ENCODE peak calls at places on chromosome 11, in six cellular contexts. One of them, this sample, is unnamed.

GRCh38 chr11:7246179-7246578 is 5.5 kb upstream of the SYT9 start:
- DNase-seq in IMR-90: no peak
- DNase-seq in esophagus squamous epithelium: no peak
- DNase-seq in AG09319: no peak
- DNase-seq in GM13977: no peak
- DNase-seq in MCF 10A: no peak
- DNase-seq in this sample: no peak

GRCh38 chr11:13316528-13316961 is 39.0 kb downstream of the BMAL1 start:
- DNase-seq in AG09319: peak
- DNase-seq in esophagus squamous epithelium: no peak
- DNase-seq in MCF 10A: peak
- DNase-seq in GM13977: no peak
- DNase-seq in IMR-90: peak
- DNase-seq in this sample: peak

GRCh38 chr11:132158696-132159095 is 788.3 kb downstream of the NTM start:
- DNase-seq in MCF 10A: no peak
- DNase-seq in IMR-90: peak
- DNase-seq in esophagus squamous epithelium: no peak
- DNase-seq in AG09319: no peak
- DNase-seq in GM13977: no peak
- DNase-seq in this sample: peak

GRCh38 chr11:1442163-1442562 is 44.4 kb downstream of the MOB2 start:
- DNase-seq in AG09319: no peak
- DNase-seq in esophagus squamous epithelium: no peak
- DNase-seq in MCF 10A: peak
- DNase-seq in GM13977: peak
- DNase-seq in IMR-90: no peak
- DNase-seq in this sample: no peak

GRCh38 chr11:116428638-116428975 is 344.2 kb downstream of the BUD13 start:
- DNase-seq in GM13977: no peak
- DNase-seq in MCF 10A: no peak
- DNase-seq in AG09319: no peak
- DNase-seq in esophagus squamous epithelium: no peak
- DNase-seq in IMR-90: no peak
- DNase-seq in this sample: no peak

GRCh38 chr11:88631497-88631896 is 294.0 kb upstream of the CTSC start:
- DNase-seq in MCF 10A: peak
- DNase-seq in AG09319: no peak
- DNase-seq in IMR-90: peak
- DNase-seq in esophagus squamous epithelium: no peak
- DNase-seq in GM13977: no peak
- DNase-seq in this sample: peak

GRCh38 chr11:62708423-62709261 is 1.2 kb downstream of the GNG3 start:
- DNase-seq in GM13977: no peak
- DNase-seq in AG09319: no peak
- DNase-seq in MCF 10A: no peak
- DNase-seq in esophagus squamous epithelium: no peak
- DNase-seq in IMR-90: no peak
- DNase-seq in this sample: no peak

GRCh38 chr11:125062931-125063428 is at the start of gene SLC37A2:
- DNase-seq in MCF 10A: peak
- DNase-seq in AG09319: no peak
- DNase-seq in GM13977: peak
- DNase-seq in IMR-90: peak
- DNase-seq in esophagus squamous epithelium: no peak
- DNase-seq in this sample: peak

GRCh38 chr11:134447696-134448095 is 35.7 kb upstream of the B3GAT1 start:
- DNase-seq in esophagus squamous epithelium: no peak
- DNase-seq in AG09319: no peak
- DNase-seq in IMR-90: no peak
- DNase-seq in MCF 10A: no peak
- DNase-seq in GM13977: no peak
- DNase-seq in this sample: no peak

GRCh38 chr11:64232182-64233018 is 2.0 kb upstream of the VEGFB start:
- DNase-seq in AG09319: no peak
- DNase-seq in MCF 10A: no peak
- DNase-seq in GM13977: no peak
- DNase-seq in esophagus squamous epithelium: no peak
- DNase-seq in IMR-90: no peak
- DNase-seq in this sample: no peak

GRCh38 chr11:45765107-45765668 is 39.8 kb upstream of the SLC35C1 start:
- DNase-seq in AG09319: no peak
- DNase-seq in MCF 10A: no peak
- DNase-seq in IMR-90: no peak
- DNase-seq in esophagus squamous epithelium: no peak
- DNase-seq in GM13977: no peak
- DNase-seq in this sample: no peak
- TF ChIP-seq CTCF in AG09319: no peak
- TF ChIP-seq CTCF in MCF 10A: no peak
- TF ChIP-seq CTCF in IMR-90: no peak
- TF ChIP-seq CTCF in esophagus squamous epithelium: no peak
- TF ChIP-seq CTCF in GM13977: no peak
- TF ChIP-seq CTCF in this sample: no peak

GRCh38 chr11:103112364-103112763 is 3.1 kb downstream of the DYNC2H1 start:
- DNase-seq in AG09319: no peak
- DNase-seq in IMR-90: no peak
- DNase-seq in GM13977: no peak
- DNase-seq in esophagus squamous epithelium: no peak
- DNase-seq in MCF 10A: no peak
- DNase-seq in this sample: no peak

GRCh38 chr11:103108933-103109817 is at the start of gene DYNC2H1:
- DNase-seq in MCF 10A: peak
- DNase-seq in GM13977: peak
- DNase-seq in AG09319: peak
- DNase-seq in IMR-90: peak
- DNase-seq in esophagus squamous epithelium: peak
- DNase-seq in this sample: peak

GRCh38 chr11:103109818-103110388 is 677 bp downstream of the DYNC2H1 start:
- DNase-seq in esophagus squamous epithelium: no peak
- DNase-seq in IMR-90: no peak
- DNase-seq in AG09319: no peak
- DNase-seq in MCF 10A: no peak
- DNase-seq in GM13977: no peak
- DNase-seq in this sample: no peak

GRCh38 chr11:103111400-103111799 is 2.2 kb downstream of the DYNC2H1 start:
- DNase-seq in IMR-90: no peak
- DNase-seq in GM13977: no peak
- DNase-seq in MCF 10A: no peak
- DNase-seq in AG09319: no peak
- DNase-seq in esophagus squamous epithelium: no peak
- DNase-seq in this sample: no peak

DNA sequence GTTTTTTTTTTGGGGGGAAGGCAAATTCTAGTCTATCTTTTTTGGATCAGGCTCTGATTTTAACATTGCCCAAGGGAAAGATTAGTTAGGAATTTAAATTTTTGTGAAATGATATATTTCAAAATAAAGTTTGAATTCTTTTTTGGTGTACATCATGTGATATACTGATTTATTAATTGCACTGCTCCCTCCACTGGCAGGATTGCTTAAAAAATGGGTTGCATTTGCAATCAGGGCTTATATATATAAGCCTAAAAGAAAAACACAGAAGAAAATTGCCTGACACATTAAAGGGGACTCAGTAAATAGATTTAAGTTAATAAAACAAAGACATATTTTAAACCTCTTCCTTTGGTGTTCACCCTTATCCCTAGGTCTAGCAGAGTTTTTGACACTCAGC is 1.2 kb downstream of the DYNC2H1 start:
- DNase-seq in IMR-90: peak
- DNase-seq in esophagus squamous epithelium: no peak
- DNase-seq in AG09319: no peak
- DNase-seq in GM13977: no peak
- DNase-seq in MCF 10A: peak
- DNase-seq in this sample: peak
- TF ChIP-seq CTCF in IMR-90: peak
- TF ChIP-seq CTCF in esophagus squamous epithelium: no peak
- TF ChIP-seq CTCF in AG09319: peak
- TF ChIP-seq CTCF in GM13977: no peak
- TF ChIP-seq CTCF in MCF 10A: peak
- TF ChIP-seq CTCF in this sample: peak

GRCh38 chr11:119101759-119102423 is at the start of gene DPAGT1:
- DNase-seq in MCF 10A: peak
- DNase-seq in esophagus squamous epithelium: peak
- DNase-seq in AG09319: peak
- DNase-seq in GM13977: peak
- DNase-seq in IMR-90: peak
- DNase-seq in this sample: peak

GRCh38 chr11:119100960-119101349 is 698 bp downstream of the DPAGT1 start:
- DNase-seq in MCF 10A: no peak
- DNase-seq in GM13977: no peak
- DNase-seq in esophagus squamous epithelium: no peak
- DNase-seq in IMR-90: no peak
- DNase-seq in AG09319: no peak
- DNase-seq in this sample: no peak

GRCh38 chr11:119101367-119101758 is 290 bp downstream of the DPAGT1 start:
- DNase-seq in MCF 10A: peak
- DNase-seq in esophagus squamous epithelium: no peak
- DNase-seq in AG09319: no peak
- DNase-seq in IMR-90: no peak
- DNase-seq in GM13977: peak
- DNase-seq in this sample: no peak

GRCh38 chr11:119106564-119107537 is at the start of gene C2CD2L:
- DNase-seq in esophagus squamous epithelium: peak
- DNase-seq in AG09319: peak
- DNase-seq in IMR-90: peak
- DNase-seq in GM13977: peak
- DNase-seq in MCF 10A: peak
- DNase-seq in this sample: peak

GRCh38 chr11:119103793-119104192 is 2.1 kb upstream of the DPAGT1 start:
- DNase-seq in GM13977: no peak
- DNase-seq in esophagus squamous epithelium: no peak
- DNase-seq in AG09319: no peak
- DNase-seq in IMR-90: no peak
- DNase-seq in MCF 10A: no peak
- DNase-seq in this sample: no peak
- TF ChIP-seq CTCF in GM13977: peak
- TF ChIP-seq CTCF in esophagus squamous epithelium: no peak
- TF ChIP-seq CTCF in AG09319: no peak
- TF ChIP-seq CTCF in IMR-90: no peak
- TF ChIP-seq CTCF in MCF 10A: no peak
- TF ChIP-seq CTCF in this sample: no peak

GRCh38 chr11:58742981-58743880 is 11.5 kb upstream of the GLYAT start:
- DNase-seq in MCF 10A: no peak
- DNase-seq in IMR-90: no peak
- DNase-seq in AG09319: no peak
- DNase-seq in esophagus squamous epithelium: no peak
- DNase-seq in GM13977: no peak
- DNase-seq in this sample: no peak
- TF ChIP-seq CTCF in MCF 10A: no peak
- TF ChIP-seq CTCF in IMR-90: no peak
- TF ChIP-seq CTCF in AG09319: no peak
- TF ChIP-seq CTCF in esophagus squamous epithelium: no peak
- TF ChIP-seq CTCF in GM13977: peak
- TF ChIP-seq CTCF in this sample: no peak

GRCh38 chr11:44120169-44120568 is 24.7 kb downstream of the EXT2 start:
- DNase-seq in IMR-90: no peak
- DNase-seq in MCF 10A: peak
- DNase-seq in GM13977: no peak
- DNase-seq in AG09319: no peak
- DNase-seq in esophagus squamous epithelium: no peak
- DNase-seq in this sample: no peak
- TF ChIP-seq CTCF in IMR-90: peak
- TF ChIP-seq CTCF in MCF 10A: peak
- TF ChIP-seq CTCF in GM13977: peak
- TF ChIP-seq CTCF in AG09319: peak
- TF ChIP-seq CTCF in esophagus squamous epithelium: peak
- TF ChIP-seq CTCF in this sample: peak

GRCh38 chr11:120239713-120240640 is at the start of gene POU2F3:
- DNase-seq in GM13977: peak
- DNase-seq in AG09319: no peak
- DNase-seq in MCF 10A: no peak
- DNase-seq in esophagus squamous epithelium: no peak
- DNase-seq in IMR-90: no peak
- DNase-seq in this sample: no peak
- TF ChIP-seq CTCF in GM13977: peak
- TF ChIP-seq CTCF in AG09319: peak
- TF ChIP-seq CTCF in MCF 10A: no peak
- TF ChIP-seq CTCF in esophagus squamous epithelium: no peak
- TF ChIP-seq CTCF in IMR-90: no peak
- TF ChIP-seq CTCF in this sample: peak

This sample was measured in astrocyte of the cerebellum.